ENCODE peak calls at places on chromosome 16, in eight cellular contexts. One of them, this sample, is unnamed.
A peak's percentile ranks its signal among the peaks of the same experiment; 100 is the strongest.

GRCh38 chr16:48559462-48560211 is 50.3 kb downstream of the N4BP1 start:
- DNase-seq in Peyer's patch: no peak
- DNase-seq in Caco-2: no peak
- DNase-seq in RKO: peak; percentile 34
- DNase-seq in AML-193: peak; percentile 12
- DNase-seq in stimulated activated CD4-positive, alpha-beta T cell treated with anti-CD3 and anti-CD28 coated beads, Interleukin-2, amount 100 ng/mL, for 48 hours: no peak
- DNase-seq in neural crest cell: no peak
- DNase-seq in HCEC 1CT: peak; percentile 11
- DNase-seq in this sample: no peak

GRCh38 chr16:50680907-50681885 is at the start of gene SNX20:
- DNase-seq in Peyer's patch: peak; percentile 83
- DNase-seq in AML-193: peak; percentile 89
- DNase-seq in stimulated activated CD4-positive, alpha-beta T cell treated with anti-CD3 and anti-CD28 coated beads, Interleukin-2, amount 100 ng/mL, for 48 hours: peak; percentile 49
- DNase-seq in Caco-2: peak; percentile 19
- DNase-seq in neural crest cell: no peak
- DNase-seq in RKO: no peak
- DNase-seq in HCEC 1CT: no peak
- DNase-seq in this sample: no peak

GRCh38 chr16:89003831-89004208 is 26.8 kb upstream of the CBFA2T3 start:
- DNase-seq in RKO: no peak
- DNase-seq in HCEC 1CT: no peak
- DNase-seq in Caco-2: no peak
- DNase-seq in stimulated activated CD4-positive, alpha-beta T cell treated with anti-CD3 and anti-CD28 coated beads, Interleukin-2, amount 100 ng/mL, for 48 hours: no peak
- DNase-seq in neural crest cell: no peak
- DNase-seq in AML-193: no peak
- DNase-seq in Peyer's patch: no peak
- DNase-seq in this sample: no peak

GRCh38 chr16:67235816-67236547 is 9.1 kb downstream of the TMEM208 start:
- DNase-seq in Peyer's patch: no peak
- DNase-seq in stimulated activated CD4-positive, alpha-beta T cell treated with anti-CD3 and anti-CD28 coated beads, Interleukin-2, amount 100 ng/mL, for 48 hours: no peak
- DNase-seq in neural crest cell: no peak
- DNase-seq in Caco-2: no peak
- DNase-seq in HCEC 1CT: no peak
- DNase-seq in AML-193: no peak
- DNase-seq in RKO: no peak
- DNase-seq in this sample: no peak

GRCh38 chr16:23679274-23679985 is 741 bp downstream of the PLK1 start:
- DNase-seq in neural crest cell: peak; percentile 11
- DNase-seq in AML-193: peak; percentile 45
- DNase-seq in RKO: peak; percentile 69
- DNase-seq in HCEC 1CT: peak; percentile 33
- DNase-seq in Caco-2: peak; percentile 69
- DNase-seq in Peyer's patch: no peak
- DNase-seq in stimulated activated CD4-positive, alpha-beta T cell treated with anti-CD3 and anti-CD28 coated beads, Interleukin-2, amount 100 ng/mL, for 48 hours: no peak
- DNase-seq in this sample: peak; percentile 25

GRCh38 chr16:34078697-34079096 is 619.3 kb downstream of the TP53TG3F start:
- DNase-seq in Caco-2: no peak
- DNase-seq in Peyer's patch: no peak
- DNase-seq in neural crest cell: no peak
- DNase-seq in stimulated activated CD4-positive, alpha-beta T cell treated with anti-CD3 and anti-CD28 coated beads, Interleukin-2, amount 100 ng/mL, for 48 hours: no peak
- DNase-seq in RKO: no peak
- DNase-seq in AML-193: no peak
- DNase-seq in HCEC 1CT: no peak
- DNase-seq in this sample: no peak

GRCh38 chr16:67198238-67198734 is 645 bp upstream of the ELMO3 start:
- DNase-seq in Peyer's patch: no peak
- DNase-seq in HCEC 1CT: no peak
- DNase-seq in stimulated activated CD4-positive, alpha-beta T cell treated with anti-CD3 and anti-CD28 coated beads, Interleukin-2, amount 100 ng/mL, for 48 hours: no peak
- DNase-seq in AML-193: peak; percentile 36
- DNase-seq in neural crest cell: no peak
- DNase-seq in RKO: no peak
- DNase-seq in Caco-2: no peak
- DNase-seq in this sample: no peak

GRCh38 chr16:25568991-25569390 is 122.8 kb upstream of the HS3ST4 start:
- DNase-seq in stimulated activated CD4-positive, alpha-beta T cell treated with anti-CD3 and anti-CD28 coated beads, Interleukin-2, amount 100 ng/mL, for 48 hours: no peak
- DNase-seq in neural crest cell: no peak
- DNase-seq in Caco-2: no peak
- DNase-seq in RKO: no peak
- DNase-seq in Peyer's patch: no peak
- DNase-seq in AML-193: no peak
- DNase-seq in HCEC 1CT: no peak
- DNase-seq in this sample: no peak

GRCh38 chr16:55328611-55329569 is 4.9 kb downstream of the IRX6 start:
- DNase-seq in AML-193: no peak
- DNase-seq in Caco-2: no peak
- DNase-seq in Peyer's patch: no peak
- DNase-seq in HCEC 1CT: no peak
- DNase-seq in stimulated activated CD4-positive, alpha-beta T cell treated with anti-CD3 and anti-CD28 coated beads, Interleukin-2, amount 100 ng/mL, for 48 hours: no peak
- DNase-seq in RKO: no peak
- DNase-seq in neural crest cell: no peak
- DNase-seq in this sample: peak; percentile 37

GRCh38 chr16:14307623-14308356 is 236.7 kb downstream of the MRTFB start:
- DNase-seq in AML-193: no peak
- DNase-seq in Peyer's patch: no peak
- DNase-seq in Caco-2: no peak
- DNase-seq in HCEC 1CT: peak; percentile 45
- DNase-seq in RKO: no peak
- DNase-seq in stimulated activated CD4-positive, alpha-beta T cell treated with anti-CD3 and anti-CD28 coated beads, Interleukin-2, amount 100 ng/mL, for 48 hours: no peak
- DNase-seq in neural crest cell: no peak
- DNase-seq in this sample: no peak

GRCh38 chr16:75340715-75341500 is 89.5 kb upstream of the BCAR1 start:
- DNase-seq in RKO: no peak
- DNase-seq in Caco-2: no peak
- DNase-seq in AML-193: no peak
- DNase-seq in Peyer's patch: no peak
- DNase-seq in stimulated activated CD4-positive, alpha-beta T cell treated with anti-CD3 and anti-CD28 coated beads, Interleukin-2, amount 100 ng/mL, for 48 hours: no peak
- DNase-seq in HCEC 1CT: no peak
- DNase-seq in neural crest cell: no peak
- DNase-seq in this sample: no peak

GRCh38 chr16:73058616-73059409 is 10.9 kb upstream of the ZFHX3 start:
- DNase-seq in neural crest cell: peak; percentile 53
- DNase-seq in AML-193: no peak
- DNase-seq in Caco-2: no peak
- DNase-seq in RKO: peak; percentile 40
- DNase-seq in HCEC 1CT: peak; percentile 41
- DNase-seq in stimulated activated CD4-positive, alpha-beta T cell treated with anti-CD3 and anti-CD28 coated beads, Interleukin-2, amount 100 ng/mL, for 48 hours: no peak
- DNase-seq in Peyer's patch: no peak
- DNase-seq in this sample: peak; percentile 71

GRCh38 chr16:66003196-66003595 is 363.3 kb upstream of the CDH5 start:
- DNase-seq in neural crest cell: no peak
- DNase-seq in AML-193: no peak
- DNase-seq in stimulated activated CD4-positive, alpha-beta T cell treated with anti-CD3 and anti-CD28 coated beads, Interleukin-2, amount 100 ng/mL, for 48 hours: no peak
- DNase-seq in HCEC 1CT: peak; percentile 63
- DNase-seq in Caco-2: no peak
- DNase-seq in Peyer's patch: no peak
- DNase-seq in RKO: no peak
- DNase-seq in this sample: no peak

GRCh38 chr16:48123104-48123788 is 32.5 kb downstream of the ABCC12 start:
- DNase-seq in AML-193: no peak
- DNase-seq in HCEC 1CT: peak; percentile 98
- DNase-seq in stimulated activated CD4-positive, alpha-beta T cell treated with anti-CD3 and anti-CD28 coated beads, Interleukin-2, amount 100 ng/mL, for 48 hours: peak; percentile 55
- DNase-seq in neural crest cell: no peak
- DNase-seq in Peyer's patch: no peak
- DNase-seq in Caco-2: no peak
- DNase-seq in RKO: peak; percentile 95
- DNase-seq in this sample: no peak

GRCh38 chr16:81190667-81191066 is 47.8 kb upstream of the BCO1 start:
- DNase-seq in AML-193: no peak
- DNase-seq in RKO: no peak
- DNase-seq in Peyer's patch: no peak
- DNase-seq in neural crest cell: no peak
- DNase-seq in HCEC 1CT: peak; percentile 61
- DNase-seq in Caco-2: no peak
- DNase-seq in stimulated activated CD4-positive, alpha-beta T cell treated with anti-CD3 and anti-CD28 coated beads, Interleukin-2, amount 100 ng/mL, for 48 hours: no peak
- DNase-seq in this sample: no peak

GRCh38 chr16:81492307-81492706 is 47.7 kb downstream of the CMIP start:
- DNase-seq in Caco-2: no peak
- DNase-seq in AML-193: no peak
- DNase-seq in neural crest cell: peak; percentile 40
- DNase-seq in stimulated activated CD4-positive, alpha-beta T cell treated with anti-CD3 and anti-CD28 coated beads, Interleukin-2, amount 100 ng/mL, for 48 hours: no peak
- DNase-seq in HCEC 1CT: no peak
- DNase-seq in Peyer's patch: no peak
- DNase-seq in RKO: no peak
- DNase-seq in this sample: no peak

GRCh38 chr16:66099261-66099660 is 267.2 kb upstream of the CDH5 start:
- DNase-seq in Caco-2: no peak
- DNase-seq in neural crest cell: no peak
- DNase-seq in RKO: no peak
- DNase-seq in stimulated activated CD4-positive, alpha-beta T cell treated with anti-CD3 and anti-CD28 coated beads, Interleukin-2, amount 100 ng/mL, for 48 hours: no peak
- DNase-seq in HCEC 1CT: no peak
- DNase-seq in Peyer's patch: no peak
- DNase-seq in AML-193: no peak
- DNase-seq in this sample: peak; percentile 49

GRCh38 chr16:57000271-57001025 is 11.1 kb downstream of the NLRC5 start:
- DNase-seq in Caco-2: peak; percentile 28
- DNase-seq in RKO: peak; percentile 85
- DNase-seq in AML-193: no peak
- DNase-seq in Peyer's patch: peak; percentile 74
- DNase-seq in stimulated activated CD4-positive, alpha-beta T cell treated with anti-CD3 and anti-CD28 coated beads, Interleukin-2, amount 100 ng/mL, for 48 hours: peak; percentile 59
- DNase-seq in HCEC 1CT: peak; percentile 95
- DNase-seq in neural crest cell: no peak
- DNase-seq in this sample: no peak

GRCh38 chr16:3576211-3576610 is 992 bp downstream of the NLRC3 start:
- DNase-seq in Peyer's patch: no peak
- DNase-seq in AML-193: no peak
- DNase-seq in neural crest cell: no peak
- DNase-seq in Caco-2: no peak
- DNase-seq in RKO: no peak
- DNase-seq in stimulated activated CD4-positive, alpha-beta T cell treated with anti-CD3 and anti-CD28 coated beads, Interleukin-2, amount 100 ng/mL, for 48 hours: no peak
- DNase-seq in HCEC 1CT: no peak
- DNase-seq in this sample: no peak

GRCh38 chr16:75147968-75148310 is 385 bp upstream of the ZFP1 start:
- DNase-seq in stimulated activated CD4-positive, alpha-beta T cell treated with anti-CD3 and anti-CD28 coated beads, Interleukin-2, amount 100 ng/mL, for 48 hours: no peak
- DNase-seq in AML-193: no peak
- DNase-seq in Caco-2: no peak
- DNase-seq in HCEC 1CT: no peak
- DNase-seq in RKO: no peak
- DNase-seq in Peyer's patch: no peak
- DNase-seq in neural crest cell: no peak
- DNase-seq in this sample: no peak

GRCh38 chr16:31063495-31063842 is 10.6 kb downstream of the ZNF668 start:
- DNase-seq in neural crest cell: no peak
- DNase-seq in Peyer's patch: no peak
- DNase-seq in AML-193: no peak
- DNase-seq in RKO: no peak
- DNase-seq in HCEC 1CT: no peak
- DNase-seq in stimulated activated CD4-positive, alpha-beta T cell treated with anti-CD3 and anti-CD28 coated beads, Interleukin-2, amount 100 ng/mL, for 48 hours: no peak
- DNase-seq in Caco-2: no peak
- DNase-seq in this sample: no peak

GRCh38 chr16:27543801-27544200 is 5.9 kb downstream of the GTF3C1 start:
- DNase-seq in stimulated activated CD4-positive, alpha-beta T cell treated with anti-CD3 and anti-CD28 coated beads, Interleukin-2, amount 100 ng/mL, for 48 hours: no peak
- DNase-seq in RKO: no peak
- DNase-seq in neural crest cell: no peak
- DNase-seq in Peyer's patch: no peak
- DNase-seq in Caco-2: no peak
- DNase-seq in HCEC 1CT: no peak
- DNase-seq in AML-193: no peak
- DNase-seq in this sample: no peak

GRCh38 chr16:15807603-15808009 is 49.2 kb downstream of the MYH11 start:
- DNase-seq in HCEC 1CT: no peak
- DNase-seq in neural crest cell: no peak
- DNase-seq in Peyer's patch: no peak
- DNase-seq in stimulated activated CD4-positive, alpha-beta T cell treated with anti-CD3 and anti-CD28 coated beads, Interleukin-2, amount 100 ng/mL, for 48 hours: no peak
- DNase-seq in Caco-2: no peak
- DNase-seq in AML-193: no peak
- DNase-seq in RKO: no peak
- DNase-seq in this sample: no peak

GRCh38 chr16:89401641-89402445 is 88.5 kb downstream of the ANKRD11 start:
- DNase-seq in stimulated activated CD4-positive, alpha-beta T cell treated with anti-CD3 and anti-CD28 coated beads, Interleukin-2, amount 100 ng/mL, for 48 hours: no peak
- DNase-seq in RKO: no peak
- DNase-seq in neural crest cell: no peak
- DNase-seq in Peyer's patch: no peak
- DNase-seq in Caco-2: no peak
- DNase-seq in AML-193: no peak
- DNase-seq in HCEC 1CT: no peak
- DNase-seq in this sample: no peak

GRCh38 chr16:13923703-13924298 is 3.8 kb downstream of the ERCC4 start:
- DNase-seq in RKO: peak; percentile 78
- DNase-seq in stimulated activated CD4-positive, alpha-beta T cell treated with anti-CD3 and anti-CD28 coated beads, Interleukin-2, amount 100 ng/mL, for 48 hours: no peak
- DNase-seq in AML-193: peak; percentile 73
- DNase-seq in HCEC 1CT: peak; percentile 64
- DNase-seq in neural crest cell: no peak
- DNase-seq in Caco-2: no peak
- DNase-seq in Peyer's patch: no peak
- DNase-seq in this sample: no peak

GRCh38 chr16:85269165-85269564 is 156.9 kb upstream of the CIBAR2 start:
- DNase-seq in RKO: no peak
- DNase-seq in neural crest cell: no peak
- DNase-seq in AML-193: no peak
- DNase-seq in stimulated activated CD4-positive, alpha-beta T cell treated with anti-CD3 and anti-CD28 coated beads, Interleukin-2, amount 100 ng/mL, for 48 hours: no peak
- DNase-seq in HCEC 1CT: no peak
- DNase-seq in Caco-2: no peak
- DNase-seq in Peyer's patch: no peak
- DNase-seq in this sample: no peak

GRCh38 chr16:89841275-89841674 is 13.0 kb downstream of the SPIRE2 start:
- DNase-seq in Peyer's patch: peak; percentile 29
- DNase-seq in AML-193: no peak
- DNase-seq in stimulated activated CD4-positive, alpha-beta T cell treated with anti-CD3 and anti-CD28 coated beads, Interleukin-2, amount 100 ng/mL, for 48 hours: no peak
- DNase-seq in neural crest cell: no peak
- DNase-seq in RKO: no peak
- DNase-seq in Caco-2: no peak
- DNase-seq in HCEC 1CT: no peak
- DNase-seq in this sample: no peak

GRCh38 chr16:64627781-64628180 is 494.1 kb downstream of the CDH11 start:
- DNase-seq in stimulated activated CD4-positive, alpha-beta T cell treated with anti-CD3 and anti-CD28 coated beads, Interleukin-2, amount 100 ng/mL, for 48 hours: no peak
- DNase-seq in HCEC 1CT: no peak
- DNase-seq in RKO: no peak
- DNase-seq in Caco-2: no peak
- DNase-seq in Peyer's patch: no peak
- DNase-seq in AML-193: no peak
- DNase-seq in neural crest cell: no peak
- DNase-seq in this sample: no peak

This sample was measured in glutamatergic neuron.